ENCODE peak calls at places on chromosomes 4 and X, in four cellular contexts. P is RWPE1, W is neural crest cell, E is stomach. A is an unnamed sample.

GRCh38 chrX:41733939-41734338 is 10.0 kb downstream of the GPR82 start:
- DNase-seq in W (no peak), P (no peak), E (no peak), A (peak)

GRCh38 chr4:111788046-111788642 is 357.1 kb upstream of the FAM241A start:
- DNase-seq in P (no peak), E (no peak), W (no peak), A (no peak)

GRCh38 chr4:89754531-89754930 is 82.4 kb downstream of the SNCA start:
- DNase-seq in P (no peak), W (no peak), E (no peak), A (no peak)

GRCh38 chr4:24799544-24800272 is 4.3 kb downstream of the SOD3 start:
- DNase-seq in E (no peak), P (no peak), W (peak), A (no peak)

GRCh38 chr4:53987761-53988171 is 76.6 kb downstream of the CHIC2 start:
- DNase-seq in P (peak), E (no peak), W (no peak), A (no peak)

GRCh38 chr4:176298664-176299063 is 21.1 kb upstream of the SPCS3 start:
- DNase-seq in E (no peak), W (no peak), P (no peak), A (no peak)

GRCh38 chrX:46444011-46444410 is 101.2 kb downstream of the ZNF674 start:
- DNase-seq in W (no peak), P (peak), E (no peak), A (no peak)

GRCh38 chr4:102825261-102826071 is 1.9 kb downstream of the UBE2D3 start:
- DNase-seq in E (no peak), W (peak), P (peak), A (peak)

GRCh38 chrX:23008431-23009099 is 8.8 kb downstream of the DDX53 start:
- DNase-seq in P (peak), W (no peak), E (no peak), A (no peak)

GRCh38 chrX:7987160-7987992 is 60.2 kb upstream of the PNPLA4 start:
- DNase-seq in P (no peak), E (no peak), W (no peak), A (no peak)

GRCh38 chr4:56656346-56656643 is 24.8 kb downstream of the HOPX start:
- DNase-seq in W (peak), P (no peak), E (peak), A (peak)

GRCh38 chrX:134423606-134424005 is 36.4 kb upstream of the HPRT1 start:
- DNase-seq in W (no peak), P (peak), E (no peak), A (no peak)

GRCh38 chr4:100907465-100908454 is 389.9 kb upstream of the EMCN start:
- DNase-seq in W (no peak), E (no peak), P (peak), A (no peak)

GRCh38 chr4:84050014-84050413 is 449.1 kb downstream of the NKX6-1 start:
- DNase-seq in P (no peak), E (no peak), W (no peak), A (no peak)

GRCh38 chr4:162392938-162393337 is 229.1 kb upstream of the FSTL5 start:
- DNase-seq in P (no peak), E (no peak), W (no peak), A (no peak)

GRCh38 chr4:4559596-4559995 is 17.7 kb upstream of the STX18 start:
- DNase-seq in P (no peak), E (no peak), W (no peak), A (no peak)

GRCh38 chr4:24800273-24800880 is 5.0 kb downstream of the SOD3 start:
- DNase-seq in P (no peak), E (no peak), W (no peak), A (no peak)

GRCh38 chrX:152926279-152926678 is 28.4 kb downstream of the ZNF185 start:
- DNase-seq in P (peak), W (peak), E (peak), A (peak)

GRCh38 chrX:97267376-97267775 is 383.7 kb downstream of the RPA4 start:
- DNase-seq in E (no peak), P (no peak), W (no peak), A (no peak)

GRCh38 chr4:22385615-22386014 is 130.3 kb downstream of the ADGRA3 start:
- DNase-seq in P (peak), E (no peak), W (no peak), A (no peak)

GRCh38 chrX:74523870-74524735 is 90.3 kb downstream of the RLIM start:
- DNase-seq in W (no peak), E (no peak), P (peak), A (no peak)

GRCh38 chr4:53592686-53593641 is 1.7 kb upstream of the LNX1 start:
- DNase-seq in P (peak), E (peak), W (no peak), A (no peak)

GRCh38 chr4:182695842-182696241 is 221.3 kb downstream of the DCTD start:
- DNase-seq in P (no peak), W (no peak), E (no peak), A (no peak)

GRCh38 chr4:96170198-96170597 is 330.3 kb downstream of the PDHA2 start:
- DNase-seq in E (no peak), P (no peak), W (no peak), A (no peak)

GRCh38 chr4:148375581-148375980 is 66.6 kb downstream of the NR3C2 start:
- DNase-seq in W (no peak), E (no peak), P (no peak), A (no peak)

GRCh38 chr4:93947318-93947717 is 118.8 kb downstream of the ATOH1 start:
- DNase-seq in P (no peak), E (no peak), W (no peak), A (no peak)